ENCODE peak calls at places on chromosomes 2 and 18, in ten cellular contexts. N is thoracic aorta, P is kidney, Q is IMR-90, T is right lobe of liver, U is colonic mucosa, D is spleen, L is MM.1S, H is HCT116, O is fibroblast of lung. S is an unnamed sample. For H3K36me3, the result is how much of the 10 kb centered on the place peaks cover.

GRCh38 chr18:13036622-13037320 is 45.6 kb downstream of the CEP192 start:
- DNase-seq in N (no peak), P (no peak), Q (peak), T (no peak), U (no peak), D (no peak), L (no peak), H (no peak), O (peak), S (no peak)

GRCh38 chr18:24677011-24677410 is 216.6 kb downstream of the HRH4 start:
- DNase-seq in N (no peak), P (no peak), Q (peak), T (no peak), U (no peak), D (no peak), L (no peak), H (no peak), O (peak), S (no peak)

GRCh38 chr2:119451336-119452050 is 19.8 kb downstream of the TMEM37 start:
- DNase-seq in N (no peak), P (no peak), Q (no peak), T (no peak), U (no peak), D (peak), L (no peak), H (no peak), O (no peak), S (peak)

GRCh38 chr2:74548285-74548918 is 5.3 kb downstream of the LOXL3 start:
- DNase-seq in N (no peak), P (no peak), Q (no peak), T (no peak), U (no peak), D (no peak), L (no peak), H (no peak), O (no peak), S (peak)

GRCh38 chr2:28632791-28633190 is 118.8 kb upstream of the PPP1CB start:
- DNase-seq in N (no peak), P (no peak), Q (no peak), T (no peak), U (no peak), D (no peak), L (no peak), H (no peak), O (no peak), S (no peak)

GRCh38 chr2:166451451-166451850 is 42.6 kb downstream of the SCN7A start:
- DNase-seq in N (no peak), P (no peak), Q (peak), T (no peak), U (no peak), D (no peak), L (no peak), H (no peak), O (peak), S (peak)

GRCh38 chr2:179226203-179226960 is 38.2 kb downstream of the SESTD1 start:
- DNase-seq in N (no peak), P (no peak), Q (no peak), T (peak), U (no peak), D (no peak), L (no peak), H (no peak), O (no peak), S (no peak)

GRCh38 chr2:178855151-178855550 is 47.9 kb upstream of the TTN start:
- DNase-seq in N (no peak), P (no peak), Q (no peak), T (no peak), U (no peak), D (no peak), L (no peak), H (no peak), O (no peak), S (no peak)

GRCh38 chr18:74190086-74190485 is 41.8 kb downstream of the TIMM21 start:
- DNase-seq in N (no peak), P (no peak), Q (peak), T (no peak), U (no peak), D (no peak), L (no peak), H (no peak), O (peak), S (no peak)

GRCh38 chr2:207239754-207240494 is 74.2 kb upstream of the KLF7 start:
- DNase-seq in N (no peak), P (no peak), Q (peak), T (no peak), U (no peak), D (no peak), L (no peak), H (no peak), O (peak), S (peak)

GRCh38 chr2:183148967-183149366 is 24.7 kb downstream of the NUP35 start:
- DNase-seq in N (no peak), P (no peak), Q (peak), T (no peak), U (no peak), D (no peak), L (no peak), H (no peak), O (no peak), S (no peak)

GRCh38 chr2:201223089-201224073 is 37.0 kb upstream of the CASP8 start:
- DNase-seq in N (no peak), P (no peak), Q (no peak), T (no peak), U (no peak), D (no peak), L (peak), H (no peak), O (no peak), S (no peak)

GRCh38 chr2:73701968-73702665 is 35.0 kb downstream of the TPRKB start:
- DNase-seq in N (no peak), P (no peak), Q (no peak), T (peak), U (peak), D (no peak), L (no peak), H (no peak), O (no peak), S (no peak)

GRCh38 chr2:85470850-85471800 is 52.6 kb downstream of the SH2D6 start:
- DNase-seq in N (no peak), P (no peak), Q (peak), T (peak), U (peak), D (peak), L (no peak), H (no peak), O (no peak), S (no peak)

GRCh38 chr2:236415706-236416493 is 151.7 kb upstream of the ASB18 start:
- DNase-seq in N (no peak), P (no peak), Q (no peak), T (no peak), U (no peak), D (no peak), L (no peak), H (no peak), O (no peak), S (peak)

GRCh38 chr2:160437273-160437672 is 56.3 kb downstream of the RBMS1 start:
- DNase-seq in N (no peak), P (no peak), Q (no peak), T (no peak), U (no peak), D (no peak), L (no peak), H (no peak), O (no peak), S (no peak)

GRCh38 chr2:218876562-218877219 is 4.0 kb upstream of the WNT10A start:
- DNase-seq in N (no peak), P (peak), Q (peak), T (peak), U (peak), D (peak), L (peak), H (peak), O (peak), S (peak)

GRCh38 chr2:197191948-197192338 is 118.6 kb downstream of the ANKRD44 start:
- DNase-seq in N (no peak), P (no peak), Q (no peak), T (no peak), U (no peak), D (no peak), L (peak), H (no peak), O (no peak), S (no peak)

GRCh38 chr18:63216911-63217311 is 102.7 kb downstream of the BCL2 start:
- DNase-seq in N (no peak), P (no peak), Q (no peak), T (no peak), U (no peak), D (no peak), L (peak), H (no peak), O (no peak), S (no peak)

GRCh38 chr2:16900405-16901025 is 234.9 kb upstream of the CYRIA start:
- DNase-seq in N (no peak), P (no peak), Q (no peak), T (peak), U (peak), D (no peak), L (peak), H (peak), O (peak), S (no peak)

GRCh38 chr18:52277785-52278184 is 62.2 kb upstream of the DCC start:
- DNase-seq in N (no peak), P (no peak), Q (no peak), T (no peak), U (no peak), D (no peak), L (no peak), H (no peak), O (no peak), S (no peak)

GRCh38 chr18:45478889-45479288 is 136.4 kb upstream of the SLC14A2 start:
- DNase-seq in N (no peak), P (no peak), Q (no peak), T (no peak), U (peak), D (no peak), L (no peak), H (no peak), O (no peak), S (no peak)

GRCh38 chr2:6922201-6922656 is 5.0 kb downstream of the RNF144A start:
- DNase-seq in N (no peak), P (no peak), Q (no peak), T (no peak), U (no peak), D (no peak), L (no peak), H (no peak), O (no peak), S (no peak)

GRCh38 chr18:58132595-58133191 is 88.7 kb downstream of the NEDD4L start:
- DNase-seq in N (no peak), P (no peak), Q (peak), T (no peak), U (no peak), D (no peak), L (no peak), H (no peak), O (peak), S (no peak)

GRCh38 chr2:208046686-208047085 is 21.4 kb upstream of the PLEKHM3 start:
- DNase-seq in N (no peak), P (no peak), Q (peak), T (no peak), U (no peak), D (no peak), L (no peak), H (no peak), O (peak), S (no peak)

GRCh38 chr2:218033590-218034496 is 31.0 kb upstream of the TNS1 start:
- DNase-seq in N (no peak), P (peak), Q (no peak), T (no peak), U (peak), D (no peak), L (no peak), H (no peak), O (no peak), S (peak)

GRCh38 chr2:70946832-70947442 is 11.2 kb downstream of the ATP6V1B1 start:
- DNase-seq in N (no peak), P (no peak), Q (peak), T (no peak), U (peak), D (no peak), L (peak), H (peak), O (peak), S (peak)

GRCh38 chr2:241598061-241598460 is 38.9 kb downstream of the THAP4 start:
- DNase-seq in N (no peak), P (no peak), Q (no peak), T (no peak), U (no peak), D (no peak), L (no peak), H (no peak), O (no peak), S (peak)

GRCh38 chr2:68330691-68331090 is 10.9 kb upstream of the CNRIP1 start:
- DNase-seq in N (no peak), P (no peak), Q (peak), T (no peak), U (no peak), D (no peak), L (no peak), H (no peak), O (peak), S (peak)

GRCh38 chr2:128445533-128445900 is 126.8 kb upstream of the HS6ST1 start:
- DNase-seq in N (no peak), P (no peak), Q (no peak), T (no peak), U (peak), D (peak), L (no peak), H (no peak), O (no peak), S (peak)

GRCh38 chr2:35454966-35455638 is 900.5 kb upstream of the CRIM1 start:
- DNase-seq in N (no peak), P (no peak), Q (no peak), T (no peak), U (no peak), D (no peak), L (no peak), H (peak), O (peak), S (no peak)

GRCh38 chr2:145287686-145288085 is 767.8 kb upstream of the ZEB2 start:
- DNase-seq in N (no peak), P (no peak), Q (no peak), T (no peak), U (no peak), D (no peak), L (no peak), H (no peak), O (no peak), S (no peak)

GRCh38 chr2:18284331-18284730 is 276.1 kb downstream of the RDH14 start:
- DNase-seq in N (no peak), P (no peak), Q (peak), T (no peak), U (no peak), D (no peak), L (no peak), H (no peak), O (no peak), S (no peak)

GRCh38 chr18:12336887-12337286 is 28.8 kb downstream of the TUBB6 start:
- DNase-seq in N (no peak), P (no peak), Q (peak), T (no peak), U (no peak), D (no peak), L (peak), H (no peak), O (peak), S (no peak)

GRCh38 chr2:130391872-130392670 is 36.2 kb downstream of the PTPN18 start:
- DNase-seq in N (no peak), P (peak), Q (peak), T (peak), U (peak), D (peak), L (no peak), H (no peak), O (peak), S (no peak)

GRCh38 chr2:121080013-121080772 is 204.8 kb downstream of the TFCP2L1 start:
- DNase-seq in N (no peak), P (no peak), Q (peak), T (no peak), U (peak), D (no peak), L (peak), H (peak), O (peak), S (peak)

DNA sequence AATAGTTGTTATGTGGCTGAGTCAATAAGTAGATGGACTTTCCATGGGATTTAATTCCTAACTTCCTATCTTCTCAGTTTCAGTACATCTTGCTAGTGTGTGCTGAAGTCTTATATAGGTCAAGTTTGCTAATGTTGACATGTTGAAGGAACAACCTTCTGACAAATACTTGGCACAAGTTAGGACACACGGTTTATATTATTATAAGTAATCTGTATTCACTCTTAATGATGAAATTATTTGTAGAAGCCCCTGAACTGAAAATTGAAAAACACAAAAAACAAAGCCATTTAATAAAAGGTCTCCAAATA is 19.2 kb downstream of the ARL5A start:
- DNase-seq in N (no peak), P (no peak), Q (no peak), T (no peak), U (no peak), D (no peak), L (no peak), H (no peak), O (no peak), S (no peak)
- H3K36me3 ChIP-seq in N (under half), P (under half), Q (under half), T (under half), U (under half), D (half or more), L (under half), H (under half), O (under half), S (under half)

GRCh38 chr18:35750929-35751328 is 169.4 kb downstream of the GALNT1 start:
- DNase-seq in N (no peak), P (no peak), Q (no peak), T (no peak), U (no peak), D (no peak), L (no peak), H (no peak), O (no peak), S (no peak)

GRCh38 chr18:35749701-35750100 is 168.2 kb downstream of the GALNT1 start:
- DNase-seq in N (no peak), P (no peak), Q (no peak), T (no peak), U (no peak), D (no peak), L (no peak), H (no peak), O (peak), S (no peak)

GRCh38 chr18:35747894-35748472 is 166.4 kb downstream of the GALNT1 start:
- DNase-seq in N (no peak), P (no peak), Q (no peak), T (no peak), U (no peak), D (no peak), L (no peak), H (no peak), O (no peak), S (no peak)

GRCh38 chr18:35746826-35747339 is 165.3 kb downstream of the GALNT1 start:
- DNase-seq in N (no peak), P (no peak), Q (no peak), T (no peak), U (no peak), D (no peak), L (no peak), H (no peak), O (no peak), S (no peak)

DNA sequence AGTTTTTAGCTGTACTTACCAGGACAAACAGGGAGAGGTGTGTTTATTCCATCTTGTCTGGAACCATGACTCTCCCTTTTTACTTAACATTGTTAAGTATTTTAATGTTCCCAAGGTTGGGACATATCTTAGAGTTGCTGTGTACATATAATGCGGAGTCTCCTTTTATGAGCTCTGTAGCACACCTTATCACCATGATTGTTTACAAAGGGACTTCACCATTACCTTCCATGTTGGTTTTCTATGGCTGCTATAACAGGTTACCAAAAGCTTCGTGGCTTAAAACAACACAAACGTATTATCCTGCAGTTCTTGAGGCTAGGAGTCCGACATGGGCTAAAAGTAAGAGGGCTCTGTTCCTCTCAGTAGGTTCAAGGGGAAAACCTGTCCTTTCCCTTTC is 164.3 kb downstream of the GALNT1 start:
- DNase-seq in N (no peak), P (no peak), Q (no peak), T (no peak), U (no peak), D (no peak), L (no peak), H (no peak), O (no peak), S (no peak)
- H3K27ac ChIP-seq in N (no peak), P (no peak), Q (no peak), T (no peak), U (no peak), D (no peak), L (no peak), H (no peak), O (no peak), S (no peak)

DNA sequence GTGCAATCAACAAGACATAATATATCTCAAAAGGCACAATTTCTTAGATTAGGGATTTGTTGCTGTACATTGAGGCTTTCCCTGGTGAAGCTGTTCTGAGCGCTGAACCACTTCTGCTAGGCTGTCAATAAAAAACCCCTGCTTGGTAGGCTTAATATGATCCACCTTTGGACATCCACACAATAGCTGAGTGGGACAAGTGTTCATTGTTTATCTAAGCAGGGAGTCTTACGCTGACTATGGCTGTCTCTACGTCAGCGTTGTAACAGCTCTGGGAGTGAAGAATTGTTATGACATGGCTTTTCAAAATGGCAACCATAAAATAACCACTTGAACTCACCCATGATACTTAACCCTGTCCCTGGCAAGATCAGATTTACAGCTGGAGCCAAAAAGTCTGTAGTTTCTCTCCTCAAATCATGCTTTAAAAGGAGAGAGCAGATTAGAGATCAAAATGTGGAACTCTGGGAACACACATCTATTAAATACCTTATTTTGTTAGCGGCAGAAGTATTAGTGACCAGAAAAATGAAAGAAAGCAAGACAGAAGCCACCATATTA is 111.5 kb upstream of the SULT1C3 start:
- DNase-seq in N (no peak), P (no peak), Q (no peak), T (no peak), U (no peak), D (no peak), L (no peak), H (no peak), O (no peak), S (no peak)
- H3K36me3 ChIP-seq in N (under half), P (under half), Q (under half), T (under half), U (under half), D (under half), L (under half), H (under half), O (under half), S (under half)

DNA sequence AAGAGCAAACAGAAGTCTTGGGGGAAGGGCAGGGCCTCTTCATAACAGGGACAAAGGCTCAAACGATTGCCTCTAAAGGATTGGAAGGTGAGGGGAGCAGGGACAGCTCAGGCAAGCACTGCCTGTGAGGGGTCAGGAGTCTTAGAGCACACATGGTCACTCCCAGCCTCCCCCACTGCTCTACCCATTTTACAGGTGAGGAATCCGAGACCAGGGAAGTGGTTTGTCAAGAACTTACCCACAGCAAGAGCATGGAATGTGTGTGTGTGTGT is 24.4 kb downstream of the CIB4 start:
- DNase-seq in N (no peak), P (no peak), Q (no peak), T (no peak), U (no peak), D (peak), L (no peak), H (no peak), O (no peak), S (no peak)
- H3K27ac ChIP-seq in N (no peak), P (no peak), Q (no peak), T (no peak), U (no peak), D (no peak), L (no peak), H (no peak), O (no peak), S (no peak)

GRCh38 chr2:181900007-181900651 is 8.6 kb downstream of the ITPRID2 start:
- DNase-seq in N (no peak), P (no peak), Q (no peak), T (no peak), U (no peak), D (no peak), L (no peak), H (no peak), O (no peak), S (no peak)
- H3K36me3 ChIP-seq in N (under half), P (under half), Q (under half), T (under half), U (under half), D (under half), L (under half), H (half or more), O (under half), S (half or more)

GRCh38 chr2:54473876-54474275 is 17.7 kb downstream of the SPTBN1 start:
- DNase-seq in N (no peak), P (no peak), Q (no peak), T (no peak), U (no peak), D (no peak), L (no peak), H (no peak), O (peak), S (no peak)

GRCh38 chr2:54476852-54477251 is 20.7 kb downstream of the SPTBN1 start:
- DNase-seq in N (no peak), P (no peak), Q (peak), T (no peak), U (no peak), D (no peak), L (no peak), H (no peak), O (peak), S (no peak)

GRCh38 chr2:54478899-54479298 is 22.8 kb downstream of the SPTBN1 start:
- DNase-seq in N (no peak), P (no peak), Q (no peak), T (no peak), U (no peak), D (no peak), L (no peak), H (no peak), O (no peak), S (no peak)

GRCh38 chr2:54475285-54475684 is 19.2 kb downstream of the SPTBN1 start:
- DNase-seq in N (no peak), P (no peak), Q (no peak), T (no peak), U (no peak), D (no peak), L (no peak), H (no peak), O (no peak), S (no peak)

GRCh38 chr2:54475919-54476318 is 19.8 kb downstream of the SPTBN1 start:
- DNase-seq in N (no peak), P (no peak), Q (no peak), T (no peak), U (no peak), D (no peak), L (no peak), H (no peak), O (no peak), S (no peak)
- H3K27ac ChIP-seq in N (no peak), P (no peak), Q (no peak), T (no peak), U (no peak), D (no peak), L (no peak), H (no peak), O (no peak), S (no peak)